ENCODE peak calls at places on chromosome 5, in eight cellular contexts. I, W, F, S, E, C, N and J are unnamed samples.
A peak's percentile ranks its signal among the peaks of the same experiment; 100 is the strongest.

GRCh38 chr5:172426086-172426485 is 28.2 kb downstream of the SH3PXD2B start:
- DNase-seq in S (no peak), I (no peak), C (no peak), F (no peak), E (no peak), N (peak; percentile 13), W (no peak), J (no peak)

GRCh38 chr5:103706939-103707682 is 144.5 kb upstream of the NUDT12 start:
- DNase-seq in C (no peak), N (no peak), F (no peak), E (no peak), S (no peak), W (no peak), I (no peak), J (no peak)

GRCh38 chr5:43041131-43041668 is 1.1 kb upstream of the ANXA2R start:
- DNase-seq in N (peak; percentile 44), I (no peak), C (no peak), F (no peak), W (no peak), E (no peak), S (no peak), J (peak; percentile 51)

GRCh38 chr5:177131711-177132503 is 1.7 kb upstream of the NSD1 start:
- DNase-seq in E (no peak), C (peak; percentile 28), I (no peak), F (no peak), S (no peak), N (no peak), W (no peak), J (no peak)

GRCh38 chr5:82421119-82421518 is 143.0 kb upstream of the RPS23 start:
- DNase-seq in S (peak; percentile 94), F (no peak), N (no peak), W (peak; percentile 98), I (peak; percentile 91), C (no peak), E (peak; percentile 98), J (no peak)

GRCh38 chr5:135900276-135900675 is 4.6 kb upstream of the IL9 start:
- DNase-seq in C (no peak), E (no peak), S (no peak), N (no peak), W (no peak), F (no peak), I (no peak), J (no peak)

GRCh38 chr5:68231414-68232076 is 16.0 kb downstream of the PIK3R1 start:
- DNase-seq in I (no peak), F (no peak), N (no peak), C (no peak), E (no peak), W (no peak), S (no peak), J (no peak)

GRCh38 chr5:61263561-61264272 is 68.3 kb upstream of the ZSWIM6 start:
- DNase-seq in W (no peak), I (no peak), S (no peak), F (no peak), N (no peak), E (no peak), C (no peak), J (no peak)

GRCh38 chr5:160516696-160517530 is 95.3 kb downstream of the PTTG1 start:
- DNase-seq in E (no peak), S (no peak), I (no peak), W (peak; percentile 40), C (no peak), N (no peak), F (no peak), J (no peak)

DNA sequence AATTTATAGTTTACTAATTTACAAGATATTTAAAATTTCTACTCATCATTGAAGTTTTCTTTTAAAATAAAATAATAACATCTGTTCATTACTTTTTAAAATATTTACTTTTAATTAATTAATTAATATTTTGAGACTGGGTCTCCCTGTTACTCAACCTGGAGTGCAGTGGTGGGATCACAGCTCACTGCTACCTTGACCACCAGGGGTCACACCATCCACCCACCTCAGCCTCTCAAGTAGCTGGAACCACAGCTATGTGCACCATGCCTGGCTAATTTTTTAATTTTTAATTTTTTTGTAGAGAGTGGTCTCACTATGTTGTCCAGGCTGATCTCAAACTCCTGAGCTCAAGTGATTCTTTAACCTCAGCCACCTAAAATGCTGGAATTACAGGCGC is 1013.6 kb downstream of the CDH9 start:
- DNase-seq in E (no peak), C (no peak), W (peak; percentile 43), I (no peak), N (no peak), S (no peak), F (no peak), J (no peak)
- TF ChIP-seq CTCF in E (peak; percentile 52), C (no peak), W (peak; percentile 45), I (no peak), N (no peak), S (no peak), F (no peak), J (no peak)

DNA sequence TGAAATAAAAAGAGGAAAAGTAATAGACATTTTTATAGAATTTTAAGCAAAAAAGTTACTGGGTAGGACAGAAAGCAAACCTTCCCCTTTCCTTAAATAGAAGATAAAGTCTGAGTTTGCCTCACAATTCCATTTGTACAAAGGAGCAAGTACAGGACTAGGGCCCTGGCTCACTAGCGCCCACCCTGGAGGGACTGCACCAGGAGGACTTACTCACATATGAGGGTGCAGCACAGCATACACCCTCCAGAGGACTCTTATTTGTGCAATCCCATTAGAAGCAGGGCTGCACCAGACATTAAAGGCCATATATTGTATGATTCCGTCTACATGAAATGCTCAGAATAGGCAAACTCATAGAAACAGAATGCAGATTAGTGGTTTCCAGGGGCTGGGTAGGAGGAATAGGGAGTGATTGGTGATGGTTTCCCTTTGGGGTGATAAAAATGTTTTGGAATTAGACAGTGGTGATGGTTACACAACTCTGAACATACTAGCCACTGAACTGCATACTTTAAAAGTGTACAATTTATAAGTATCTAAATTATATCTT is 4.5 kb downstream of the REEP5 start:
- DNase-seq in S (no peak), C (no peak), I (no peak), F (no peak), W (peak; percentile 11), N (no peak), E (no peak), J (no peak)
- TF ChIP-seq CTCF in S (no peak), C (no peak), I (peak; percentile 28), F (no peak), W (peak; percentile 53), N (no peak), E (peak; percentile 58), J (no peak)

DNA sequence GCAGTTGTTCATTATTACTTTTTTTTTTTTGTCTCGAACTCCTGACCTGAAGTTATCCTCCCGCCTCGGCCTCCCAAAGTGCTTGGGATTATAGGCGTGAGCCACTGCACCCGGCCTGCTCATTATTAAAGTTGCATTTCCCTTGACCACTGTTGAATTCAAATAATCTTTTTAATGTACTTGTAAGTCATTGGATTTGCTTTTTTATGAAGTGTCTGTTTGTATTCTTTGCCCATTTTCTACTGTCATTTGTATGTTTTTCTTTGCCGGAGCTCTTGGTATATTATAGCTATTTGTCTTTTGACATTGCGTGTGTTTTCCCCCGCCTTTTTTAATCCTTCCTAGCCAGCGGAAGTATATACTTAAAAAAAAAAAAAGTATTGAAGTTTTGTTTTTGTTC is 22.0 kb downstream of the LRRTM2 start:
- DNase-seq in N (no peak), S (no peak), F (no peak), C (no peak), W (no peak), I (no peak), E (no peak), J (no peak)
- TF ChIP-seq CTCF in N (no peak), S (no peak), F (no peak), C (no peak), W (no peak), I (no peak), E (no peak), J (no peak)

DNA sequence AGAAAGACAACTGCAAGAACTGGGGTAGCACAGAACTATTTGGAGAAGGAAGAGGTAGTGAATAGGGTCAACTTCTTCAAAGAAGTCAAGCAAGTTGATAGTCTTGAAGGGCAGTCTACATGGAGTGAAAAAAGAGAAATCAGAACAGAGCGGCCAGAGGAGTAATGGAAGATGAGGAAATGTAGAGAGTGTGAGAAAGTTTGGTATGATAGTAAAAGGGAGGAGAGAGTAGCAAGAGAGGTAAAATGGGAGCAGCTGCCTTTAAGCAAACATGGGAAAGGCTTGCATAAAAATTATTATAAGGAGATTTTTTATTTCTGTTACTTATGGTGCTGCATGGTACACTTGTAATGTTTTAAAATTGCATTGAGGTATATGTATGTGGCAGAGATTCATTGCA is 6.8 kb downstream of the ITGA2 start:
- DNase-seq in I (no peak), C (no peak), F (no peak), S (no peak), E (no peak), W (no peak), N (no peak), J (no peak)
- TF ChIP-seq CTCF in I (no peak), C (no peak), F (no peak), S (no peak), E (no peak), W (no peak), N (no peak), J (no peak)

GRCh38 chr5:141413540-141414069 is 818 bp downstream of the PCDHGA10 start:
- DNase-seq in S (no peak), F (no peak), E (no peak), C (no peak), I (no peak), W (no peak), N (no peak), J (no peak)

GRCh38 chr5:141409598-141410306 is 1.9 kb downstream of the PCDHGB6 start:
- DNase-seq in F (no peak), I (no peak), N (no peak), E (no peak), C (no peak), W (no peak), S (no peak), J (no peak)

GRCh38 chr5:141411575-141411974 is 1.2 kb upstream of the PCDHGA10 start:
- DNase-seq in W (no peak), S (no peak), I (no peak), C (no peak), F (no peak), E (no peak), N (no peak), J (no peak)

GRCh38 chr5:141412853-141413539 is at the start of gene PCDHGA10:
- DNase-seq in S (peak; percentile 82), E (no peak), C (peak; percentile 67), I (peak; percentile 81), W (no peak), N (peak; percentile 53), F (no peak), J (no peak)
- TF ChIP-seq CTCF in S (peak; percentile 76), E (peak; percentile 67), C (peak; percentile 34), I (peak; percentile 68), W (no peak), N (peak; percentile 42), F (peak; percentile 15), J (peak; percentile 80)